ENCODE peak calls at places on chromosomes 2 and 18, in five cellular contexts. One of them, this sample, is unnamed.
A peak's percentile ranks its signal among the peaks of the same experiment; 100 is the strongest.

GRCh38 chr2:12155308-12156061 is 409.1 kb downstream of the LPIN1 start:
- DNase-seq in HepG2: no peak
- DNase-seq in GM12878: no peak
- DNase-seq in K562: no peak
- DNase-seq in SK-N-SH: no peak
- DNase-seq in this sample: no peak

GRCh38 chr2:142588269-142588668 is 289.2 kb upstream of the KYNU start:
- DNase-seq in GM12878: no peak
- DNase-seq in SK-N-SH: no peak
- DNase-seq in HepG2: no peak
- DNase-seq in K562: no peak
- DNase-seq in this sample: no peak

GRCh38 chr2:238872026-238872425 is 24.1 kb downstream of the TWIST2 start:
- DNase-seq in GM12878: no peak
- DNase-seq in K562: no peak
- DNase-seq in SK-N-SH: no peak
- DNase-seq in HepG2: no peak
- DNase-seq in this sample: no peak

GRCh38 chr18:35010983-35011382 is 30.2 kb upstream of the MAPRE2 start:
- DNase-seq in SK-N-SH: no peak
- DNase-seq in HepG2: no peak
- DNase-seq in K562: no peak
- DNase-seq in GM12878: no peak
- DNase-seq in this sample: no peak

GRCh38 chr18:74242451-74243096 is 49.2 kb downstream of the CYB5A start:
- DNase-seq in HepG2: peak; percentile 65
- DNase-seq in SK-N-SH: no peak
- DNase-seq in GM12878: no peak
- DNase-seq in K562: peak; percentile 67
- DNase-seq in this sample: no peak

GRCh38 chr2:41920812-41921211 is 127.0 kb upstream of the PKDCC start:
- DNase-seq in K562: peak; percentile 19
- DNase-seq in GM12878: no peak
- DNase-seq in SK-N-SH: no peak
- DNase-seq in HepG2: no peak
- DNase-seq in this sample: no peak

GRCh38 chr2:178478102-178478441 is 328 bp downstream of the FKBP7 start:
- DNase-seq in K562: peak; percentile 37
- DNase-seq in GM12878: no peak
- DNase-seq in SK-N-SH: no peak
- DNase-seq in HepG2: no peak
- DNase-seq in this sample: no peak

GRCh38 chr2:33730193-33730592 is 131.1 kb upstream of the FAM98A start:
- DNase-seq in GM12878: no peak
- DNase-seq in SK-N-SH: no peak
- DNase-seq in HepG2: no peak
- DNase-seq in K562: no peak
- DNase-seq in this sample: no peak

GRCh38 chr18:62863629-62864028 is 148.3 kb downstream of the PHLPP1 start:
- DNase-seq in HepG2: no peak
- DNase-seq in K562: no peak
- DNase-seq in SK-N-SH: no peak
- DNase-seq in GM12878: no peak
- DNase-seq in this sample: no peak

GRCh38 chr2:132588576-132588975 is 81.4 kb downstream of the LYPD1 start:
- DNase-seq in HepG2: no peak
- DNase-seq in K562: no peak
- DNase-seq in SK-N-SH: no peak
- DNase-seq in GM12878: no peak
- DNase-seq in this sample: no peak

GRCh38 chr2:42371621-42372473 is 10.8 kb upstream of the COX7A2L start:
- DNase-seq in SK-N-SH: peak; percentile 90
- DNase-seq in HepG2: no peak
- DNase-seq in GM12878: no peak
- DNase-seq in K562: no peak
- DNase-seq in this sample: no peak

GRCh38 chr2:202375006-202375610 is 1.0 kb upstream of the BMPR2 start:
- DNase-seq in GM12878: no peak
- DNase-seq in K562: no peak
- DNase-seq in SK-N-SH: peak; percentile 54
- DNase-seq in HepG2: peak; percentile 30
- DNase-seq in this sample: no peak

GRCh38 chr2:12318427-12319057 is 398.2 kb upstream of the TRIB2 start:
- DNase-seq in GM12878: no peak
- DNase-seq in HepG2: no peak
- DNase-seq in SK-N-SH: no peak
- DNase-seq in K562: no peak
- DNase-seq in this sample: no peak

GRCh38 chr18:26547302-26548143 is 830 bp downstream of the KCTD1 start:
- DNase-seq in K562: no peak
- DNase-seq in HepG2: no peak
- DNase-seq in GM12878: no peak
- DNase-seq in SK-N-SH: peak; percentile 90
- DNase-seq in this sample: no peak

GRCh38 chr18:26551217-26551708 is 2.9 kb upstream of the KCTD1 start:
- DNase-seq in HepG2: no peak
- DNase-seq in GM12878: no peak
- DNase-seq in SK-N-SH: no peak
- DNase-seq in K562: no peak
- DNase-seq in this sample: no peak

GRCh38 chr18:26548144-26549102 is at the start of gene KCTD1:
- DNase-seq in SK-N-SH: peak; percentile 94
- DNase-seq in GM12878: no peak
- DNase-seq in HepG2: peak; percentile 75
- DNase-seq in K562: no peak
- DNase-seq in this sample: peak; percentile 90

GRCh38 chr18:26549486-26550435 is 1.4 kb upstream of the KCTD1 start:
- DNase-seq in HepG2: peak; percentile 12
- DNase-seq in SK-N-SH: peak; percentile 82
- DNase-seq in K562: no peak
- DNase-seq in GM12878: no peak
- DNase-seq in this sample: peak; percentile 66

GRCh38 chr18:26549103-26549485 is 741 bp upstream of the KCTD1 start:
- DNase-seq in SK-N-SH: peak; percentile 69
- DNase-seq in K562: no peak
- DNase-seq in HepG2: no peak
- DNase-seq in GM12878: no peak
- DNase-seq in this sample: peak; percentile 56
- TF ChIP-seq FOXM1 in SK-N-SH: no peak
- TF ChIP-seq FOXM1 in K562: no peak
- TF ChIP-seq FOXM1 in HepG2: no peak
- TF ChIP-seq FOXM1 in GM12878: no peak
- TF ChIP-seq FOXM1 in this sample: no peak

GRCh38 chr18:25825066-25825465 is 265.3 kb downstream of the SS18 start:
- DNase-seq in K562: no peak
- DNase-seq in SK-N-SH: no peak
- DNase-seq in GM12878: no peak
- DNase-seq in HepG2: no peak
- DNase-seq in this sample: no peak

GRCh38 chr18:25826377-25826776 is 264.0 kb downstream of the SS18 start:
- DNase-seq in GM12878: no peak
- DNase-seq in K562: no peak
- DNase-seq in SK-N-SH: no peak
- DNase-seq in HepG2: no peak
- DNase-seq in this sample: no peak

GRCh38 chr18:25827961-25828561 is 262.4 kb downstream of the SS18 start:
- DNase-seq in K562: no peak
- DNase-seq in SK-N-SH: peak; percentile 71
- DNase-seq in HepG2: peak; percentile 56
- DNase-seq in GM12878: no peak
- DNase-seq in this sample: no peak

GRCh38 chr18:25830787-25831186 is 259.6 kb downstream of the SS18 start:
- DNase-seq in GM12878: no peak
- DNase-seq in K562: no peak
- DNase-seq in HepG2: peak; percentile 2
- DNase-seq in SK-N-SH: no peak
- DNase-seq in this sample: no peak

GRCh38 chr18:25826823-25827617 is 263.4 kb downstream of the SS18 start:
- DNase-seq in GM12878: no peak
- DNase-seq in K562: no peak
- DNase-seq in HepG2: peak; percentile 58
- DNase-seq in SK-N-SH: no peak
- DNase-seq in this sample: no peak
- TF ChIP-seq FOXM1 in GM12878: no peak
- TF ChIP-seq FOXM1 in K562: no peak
- TF ChIP-seq FOXM1 in HepG2: no peak
- TF ChIP-seq FOXM1 in SK-N-SH: no peak
- TF ChIP-seq FOXM1 in this sample: no peak

DNA sequence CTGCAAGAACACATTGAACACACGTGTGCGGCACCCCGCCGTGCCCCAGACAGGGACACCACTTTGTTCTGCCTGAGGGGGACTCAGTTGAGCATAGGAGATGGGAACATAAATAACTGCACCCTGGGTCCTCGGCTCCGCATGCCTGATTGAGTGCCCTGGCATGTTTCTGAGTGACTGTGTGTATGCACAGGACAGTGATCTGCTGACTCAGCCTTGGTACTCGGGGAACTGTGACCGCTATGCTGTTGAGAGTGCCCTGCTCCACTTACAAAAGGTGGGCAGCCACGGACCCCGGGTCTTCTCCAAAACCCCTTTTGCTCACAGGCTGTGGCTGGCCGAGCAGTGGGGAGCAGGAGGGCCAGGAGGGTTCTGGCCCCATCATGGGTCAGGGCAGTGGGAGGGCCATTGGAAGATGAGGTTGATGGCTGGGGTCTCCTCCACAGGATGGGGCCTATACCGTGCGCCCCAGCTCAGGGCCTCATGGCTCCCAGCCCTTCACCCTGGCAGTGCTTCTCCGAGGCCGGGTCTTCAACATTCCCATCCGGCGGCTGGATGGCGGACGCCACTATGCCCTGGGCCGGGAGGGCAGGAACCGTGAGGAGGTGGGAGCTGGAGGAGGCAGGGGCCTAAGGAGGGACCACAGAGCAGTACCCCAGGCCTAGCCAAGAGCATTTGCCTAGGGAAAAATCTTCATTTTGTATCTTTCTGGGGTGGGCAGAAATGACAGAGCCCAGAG is 16.9 kb downstream of the SH2D6 start:
- DNase-seq in GM12878: no peak
- DNase-seq in K562: no peak
- DNase-seq in SK-N-SH: no peak
- DNase-seq in HepG2: no peak
- DNase-seq in this sample: no peak
- TF ChIP-seq FOXM1 in GM12878: no peak
- TF ChIP-seq FOXM1 in K562: no peak
- TF ChIP-seq FOXM1 in SK-N-SH: no peak
- TF ChIP-seq FOXM1 in HepG2: no peak
- TF ChIP-seq FOXM1 in this sample: no peak

DNA sequence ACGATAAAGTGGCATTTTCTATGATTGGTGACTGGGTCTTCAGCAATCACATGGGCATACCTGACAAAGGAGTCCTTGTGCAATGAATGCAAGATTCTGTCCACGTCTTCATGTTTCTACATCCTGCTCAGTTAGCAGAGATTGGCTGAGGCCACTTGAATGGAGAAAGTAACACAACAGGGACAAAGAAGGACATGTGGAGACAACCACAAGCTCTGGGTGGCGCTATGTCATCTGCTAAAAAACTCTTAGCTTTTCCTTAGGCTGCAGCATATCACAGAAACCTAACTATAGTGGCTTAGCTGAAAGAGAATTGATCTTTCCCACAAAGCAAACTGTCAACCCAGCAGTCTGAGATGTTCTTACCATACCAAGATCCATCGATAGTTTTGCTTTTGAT is 1109.7 kb downstream of the SOCS6 start:
- DNase-seq in K562: no peak
- DNase-seq in HepG2: peak; percentile 1
- DNase-seq in SK-N-SH: peak; percentile 2
- DNase-seq in GM12878: no peak
- DNase-seq in this sample: peak; percentile 7
- TF ChIP-seq FOXM1 in K562: no peak
- TF ChIP-seq FOXM1 in HepG2: no peak
- TF ChIP-seq FOXM1 in SK-N-SH: no peak
- TF ChIP-seq FOXM1 in GM12878: no peak
- TF ChIP-seq FOXM1 in this sample: no peak

GRCh38 chr2:155372969-155373368 is 674.5 kb downstream of the KCNJ3 start:
- DNase-seq in HepG2: no peak
- DNase-seq in GM12878: no peak
- DNase-seq in K562: no peak
- DNase-seq in SK-N-SH: no peak
- DNase-seq in this sample: no peak
- TF ChIP-seq FOXM1 in HepG2: no peak
- TF ChIP-seq FOXM1 in GM12878: no peak
- TF ChIP-seq FOXM1 in K562: no peak
- TF ChIP-seq FOXM1 in SK-N-SH: no peak
- TF ChIP-seq FOXM1 in this sample: no peak

GRCh38 chr2:95552911-95553310 is 38.9 kb upstream of the TRIM43 start:
- DNase-seq in K562: no peak
- DNase-seq in SK-N-SH: no peak
- DNase-seq in GM12878: no peak
- DNase-seq in HepG2: no peak
- DNase-seq in this sample: no peak
- TF ChIP-seq FOXM1 in K562: no peak
- TF ChIP-seq FOXM1 in SK-N-SH: no peak
- TF ChIP-seq FOXM1 in GM12878: no peak
- TF ChIP-seq FOXM1 in HepG2: no peak
- TF ChIP-seq FOXM1 in this sample: no peak

DNA sequence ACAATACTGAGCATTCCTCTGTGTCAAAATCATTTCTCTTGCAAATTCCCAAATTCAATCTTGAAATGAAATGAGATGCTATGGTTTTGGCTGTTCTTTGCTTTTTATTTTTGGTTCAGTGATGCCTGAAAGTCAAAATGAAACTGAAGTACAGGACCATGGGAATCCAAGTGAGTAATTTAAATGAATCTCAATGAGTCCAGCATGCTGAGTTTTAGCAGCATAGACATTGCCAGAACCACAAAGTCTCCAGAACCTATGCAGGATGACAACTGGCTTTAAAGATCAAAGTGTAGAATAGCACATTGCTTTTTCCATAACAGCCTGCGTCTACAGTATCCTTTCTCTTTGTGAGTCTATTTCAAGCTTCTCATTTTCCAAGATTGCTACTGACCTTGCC is 1050.7 kb upstream of the PIK3C3 start:
- DNase-seq in GM12878: no peak
- DNase-seq in SK-N-SH: no peak
- DNase-seq in K562: no peak
- DNase-seq in HepG2: no peak
- DNase-seq in this sample: no peak
- TF ChIP-seq FOXM1 in GM12878: no peak
- TF ChIP-seq FOXM1 in SK-N-SH: no peak
- TF ChIP-seq FOXM1 in K562: no peak
- TF ChIP-seq FOXM1 in HepG2: no peak
- TF ChIP-seq FOXM1 in this sample: no peak

GRCh38 chr2:39902103-39902502 is 123.0 kb upstream of the THUMPD2 start:
- DNase-seq in K562: no peak
- DNase-seq in GM12878: no peak
- DNase-seq in SK-N-SH: no peak
- DNase-seq in HepG2: no peak
- DNase-seq in this sample: no peak
- TF ChIP-seq FOXM1 in K562: no peak
- TF ChIP-seq FOXM1 in GM12878: no peak
- TF ChIP-seq FOXM1 in SK-N-SH: no peak
- TF ChIP-seq FOXM1 in HepG2: no peak
- TF ChIP-seq FOXM1 in this sample: no peak